ENCODE peak calls at places on chromosomes 5 and 9, in four cellular contexts. M is ovary, F is stomach, W is upper lobe of left lung. G is an unnamed sample. For H3K27me3, the result is how much of the 10 kb centered on the place peaks cover.

GRCh38 chr5:42064821-42065220 is 139.7 kb downstream of the FBXO4 start:
- DNase-seq in M (no peak), W (no peak), F (no peak), G (no peak)

GRCh38 chr5:175387144-175387543 is 56.8 kb downstream of the DRD1 start:
- DNase-seq in M (no peak), W (no peak), F (no peak), G (peak)

GRCh38 chr5:159698322-159698721 is 218.0 kb upstream of the ADRA1B start:
- DNase-seq in F (no peak), W (no peak), M (no peak), G (no peak)

GRCh38 chr5:132369012-132369470 is 469 bp upstream of the SLC22A5 start:
- DNase-seq in M (no peak), W (no peak), F (no peak), G (no peak)

GRCh38 chr5:173567548-173567947 is 48.9 kb downstream of the BOD1 start:
- DNase-seq in M (no peak), W (no peak), F (no peak), G (no peak)

GRCh38 chr5:16726538-16726946 is 109.7 kb upstream of the RETREG1 start:
- DNase-seq in F (no peak), W (no peak), M (no peak), G (no peak)

GRCh38 chr5:83701886-83702285 is 18.8 kb downstream of the HAPLN1 start:
- DNase-seq in F (no peak), M (no peak), W (no peak), G (no peak)

GRCh38 chr5:15425802-15426201 is 74.2 kb upstream of the FBXL7 start:
- DNase-seq in F (no peak), M (no peak), W (no peak), G (no peak)

GRCh38 chr9:107975426-107976010 is 485.9 kb upstream of the KLF4 start:
- DNase-seq in W (no peak), M (no peak), F (no peak), G (no peak)

GRCh38 chr5:67299317-67299716 is 102.7 kb upstream of the CD180 start:
- DNase-seq in F (no peak), M (no peak), W (no peak), G (no peak)

GRCh38 chr9:116550728-116551436 is 136.2 kb upstream of the TRIM32 start:
- DNase-seq in M (no peak), F (no peak), W (no peak), G (peak)

GRCh38 chr5:673837-674629 is 19.1 kb downstream of the TPPP start:
- DNase-seq in F (no peak), M (no peak), W (peak), G (no peak)

GRCh38 chr5:55517804-55518203 is 17.0 kb downstream of the PLPP1 start:
- DNase-seq in F (no peak), M (no peak), W (no peak), G (peak)

GRCh38 chr5:152116926-152117325 is 192.3 kb upstream of the GLRA1 start:
- DNase-seq in F (no peak), W (no peak), M (no peak), G (no peak)

GRCh38 chr9:110006657-110007056 is 201.3 kb downstream of the C9orf152 start:
- DNase-seq in F (no peak), W (no peak), M (no peak), G (no peak)

GRCh38 chr5:172498431-172499129 is 44.3 kb upstream of the SH3PXD2B start:
- DNase-seq in F (no peak), W (no peak), M (peak), G (peak)

GRCh38 chr5:53035868-53036381 is 46.8 kb downstream of the ITGA2 start:
- DNase-seq in F (no peak), M (no peak), W (no peak), G (no peak)

GRCh38 chr9:19992556-19992955 is 203.7 kb upstream of the SLC24A2 start:
- DNase-seq in F (no peak), W (no peak), M (no peak), G (no peak)

GRCh38 chr9:33139421-33140228 is 27.5 kb downstream of the B4GALT1 start:
- DNase-seq in M (peak), W (peak), F (peak), G (no peak)

GRCh38 chr5:163596536-163596935 is 91.1 kb downstream of the MAT2B start:
- DNase-seq in F (no peak), M (no peak), W (no peak), G (no peak)

GRCh38 chr5:93578179-93578812 is 2.7 kb downstream of the NR2F1-AS1 start:
- DNase-seq in M (no peak), W (peak), F (no peak), G (no peak)

GRCh38 chr9:137988051-137988450 is 110.5 kb downstream of the CACNA1B start:
- DNase-seq in F (peak), M (no peak), W (no peak), G (no peak)

GRCh38 chr9:86282979-86283535 is 719 bp upstream of the ISCA1 start:
- DNase-seq in F (no peak), W (no peak), M (no peak), G (no peak)

GRCh38 chr5:140111859-140112551 is 1.9 kb upstream of the PURA start:
- DNase-seq in F (no peak), W (no peak), M (no peak), G (no peak)

GRCh38 chr9:86082870-86083269 is 16.5 kb downstream of the GOLM1 start:
- DNase-seq in M (no peak), W (no peak), F (no peak), G (no peak)

GRCh38 chr5:181167814-181168488 is 20.6 kb downstream of the OR2V2 start:
- DNase-seq in F (no peak), M (no peak), W (no peak), G (no peak)

GRCh38 chr9:136381966-136382513 is 8.6 kb upstream of the CARD9 start:
- DNase-seq in F (no peak), W (peak), M (no peak), G (no peak)

GRCh38 chr5:146751781-146752401 is 126.7 kb downstream of the PPP2R2B start:
- DNase-seq in W (no peak), M (no peak), F (peak), G (no peak)

GRCh38 chr5:157252741-157253465 is 13.0 kb upstream of the CYFIP2 start:
- DNase-seq in W (peak), F (no peak), M (no peak), G (peak)

GRCh38 chr5:111829701-111830100 is 72.7 kb upstream of the NREP start:
- DNase-seq in W (no peak), M (no peak), F (no peak), G (no peak)

GRCh38 chr9:14908221-14909206 is 1.7 kb downstream of the FREM1 start:
- DNase-seq in W (no peak), M (no peak), F (no peak), G (no peak)

GRCh38 chr5:2257326-2258244 is 374.9 kb upstream of the IRX4 start:
- DNase-seq in F (no peak), W (peak), M (no peak), G (no peak)

GRCh38 chr5:82405166-82405565 is 127.0 kb upstream of the RPS23 start:
- DNase-seq in F (no peak), W (no peak), M (no peak), G (no peak)

GRCh38 chr9:116566677-116567488 is 120.2 kb upstream of the TRIM32 start:
- DNase-seq in F (peak), M (no peak), W (no peak), G (no peak)

GRCh38 chr9:101513351-101513750 is 20.3 kb upstream of the RNF20 start:
- DNase-seq in F (no peak), M (no peak), W (no peak), G (no peak)

GRCh38 chr5:161105563-161105962 is 253.6 kb upstream of the ATP10B start:
- DNase-seq in W (no peak), M (no peak), F (no peak), G (no peak)

GRCh38 chr5:169280286-169280685 is 20.7 kb downstream of the SLIT3 start:
- DNase-seq in F (no peak), M (no peak), W (no peak), G (no peak)

GRCh38 chr5:19547640-19548039 is 440.4 kb downstream of the CDH18 start:
- DNase-seq in M (no peak), F (no peak), W (no peak), G (no peak)

GRCh38 chr5:73305386-73305785 is 132.4 kb downstream of the TMEM174 start:
- DNase-seq in M (no peak), W (no peak), F (no peak), G (no peak)
- H3K27me3 ChIP-seq in M (under half), W (under half), F (half or more), G (under half)

DNA sequence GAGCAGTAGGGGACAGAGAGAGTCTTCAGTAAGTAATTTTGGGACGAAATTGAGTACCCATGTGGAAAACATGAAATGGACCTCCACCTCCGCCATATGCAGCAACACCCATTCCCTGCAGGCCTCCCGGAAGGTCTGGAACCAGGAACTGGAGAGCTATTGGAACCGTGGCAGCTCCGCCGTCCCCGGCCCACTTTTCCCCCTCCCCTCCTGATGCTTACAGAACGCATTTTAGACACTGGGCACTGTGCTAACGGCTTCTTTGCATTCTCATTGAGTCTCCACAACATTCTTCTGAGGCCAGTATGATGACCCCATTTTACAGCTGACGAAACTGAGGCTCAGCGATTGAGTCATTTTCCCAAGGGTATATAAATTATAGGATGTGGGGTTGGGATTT is 20.4 kb upstream of the ZBTB43 start:
- DNase-seq in F (no peak), W (no peak), M (no peak), G (no peak)
- TF ChIP-seq EP300 in F (no peak), W (no peak), M (no peak), G (no peak)

GRCh38 chr9:129703121-129703520 is 37.7 kb downstream of the PRRX2 start:
- DNase-seq in M (no peak), W (no peak), F (no peak), G (no peak)
- H3K27me3 ChIP-seq in M (under half), W (under half), F (under half), G (under half)

GRCh38 chr9:129641751-129642585 is at the start of gene ASB6:
- DNase-seq in M (peak), F (peak), W (peak), G (peak)
- TF ChIP-seq EP300 in M (no peak), F (peak), W (no peak), G (no peak)

DNA sequence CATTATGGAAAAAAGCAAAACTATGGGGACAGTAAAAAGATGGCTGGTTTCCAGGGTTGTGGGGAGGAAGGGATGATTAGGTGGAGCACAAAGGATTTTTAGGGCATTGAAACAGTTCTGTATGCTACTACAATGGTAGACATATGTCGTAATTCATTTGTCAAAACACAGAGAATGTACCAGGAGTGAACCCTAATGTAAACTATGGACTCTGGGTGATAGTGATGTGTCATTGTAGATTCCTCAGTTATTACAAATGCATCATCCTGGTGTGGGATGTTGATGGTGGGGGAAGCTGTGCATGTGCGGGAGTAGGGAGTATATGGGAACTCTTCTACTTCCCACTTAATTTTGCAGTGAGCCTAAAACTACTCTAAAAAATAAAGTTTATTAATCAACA is 135.0 kb upstream of the GABRP start:
- DNase-seq in M (no peak), W (no peak), F (no peak), G (no peak)
- H3K27me3 ChIP-seq in M (under half), W (under half), F (under half), G (under half)

DNA sequence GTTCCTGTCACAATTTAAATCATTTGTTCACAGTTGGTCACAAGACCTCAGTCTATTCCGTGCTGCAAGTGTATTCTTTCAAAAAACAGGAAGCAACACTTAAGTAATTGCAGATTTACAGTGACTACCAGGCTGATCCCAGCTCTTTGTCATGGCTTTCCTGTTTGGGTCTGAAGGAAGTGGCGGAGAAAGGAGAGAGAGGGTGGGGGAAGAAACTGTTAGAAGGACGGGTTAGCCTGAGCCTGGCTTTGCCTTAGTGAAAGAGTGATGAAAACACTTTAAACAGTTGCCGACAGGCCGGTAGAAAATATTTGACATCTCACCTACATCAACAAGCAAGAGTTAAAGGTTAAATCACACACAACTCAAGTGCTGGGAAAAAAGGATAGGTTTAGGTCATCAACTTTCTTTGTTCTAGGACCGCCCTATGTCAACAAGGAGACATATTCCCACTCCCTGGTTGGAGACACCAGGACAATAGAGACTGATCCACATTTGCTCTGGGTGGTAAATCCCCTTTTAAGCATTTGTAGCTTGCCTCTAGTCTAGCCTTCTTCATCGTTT is 102.2 kb upstream of the DAB2 start:
- DNase-seq in F (no peak), W (no peak), M (no peak), G (no peak)
- TF ChIP-seq EP300 in F (no peak), W (no peak), M (no peak), G (no peak)

GRCh38 chr5:57582578-57583070 is 100.0 kb upstream of the ACTBL2 start:
- DNase-seq in W (no peak), F (no peak), M (no peak), G (no peak)
- H3K27me3 ChIP-seq in W (under half), F (under half), M (under half), G (under half)

GRCh38 chr5:137891849-137892248 is 2.6 kb downstream of the PKD2L2 start:
- DNase-seq in F (no peak), W (no peak), M (no peak), G (no peak)

GRCh38 chr5:137887831-137888230 is 1.4 kb upstream of the PKD2L2 start:
- DNase-seq in W (no peak), F (no peak), M (no peak), G (no peak)

GRCh38 chr5:137888489-137888874 is 775 bp upstream of the PKD2L2 start:
- DNase-seq in W (no peak), M (no peak), F (no peak), G (no peak)

GRCh38 chr5:137890850-137891249 is 1.6 kb downstream of the PKD2L2 start:
- DNase-seq in M (no peak), W (no peak), F (no peak), G (no peak)

GRCh38 chr5:137888875-137889759 is at the start of gene PKD2L2:
- DNase-seq in W (peak), F (peak), M (peak), G (no peak)
- TF ChIP-seq EP300 in W (no peak), F (no peak), M (no peak), G (no peak)

GRCh38 chr9:132592451-132592850 is 10.0 kb downstream of the BARHL1 start:
- DNase-seq in M (no peak), W (no peak), F (no peak), G (no peak)
- H3K27me3 ChIP-seq in M (under half), W (under half), F (half or more), G (half or more)

DNA sequence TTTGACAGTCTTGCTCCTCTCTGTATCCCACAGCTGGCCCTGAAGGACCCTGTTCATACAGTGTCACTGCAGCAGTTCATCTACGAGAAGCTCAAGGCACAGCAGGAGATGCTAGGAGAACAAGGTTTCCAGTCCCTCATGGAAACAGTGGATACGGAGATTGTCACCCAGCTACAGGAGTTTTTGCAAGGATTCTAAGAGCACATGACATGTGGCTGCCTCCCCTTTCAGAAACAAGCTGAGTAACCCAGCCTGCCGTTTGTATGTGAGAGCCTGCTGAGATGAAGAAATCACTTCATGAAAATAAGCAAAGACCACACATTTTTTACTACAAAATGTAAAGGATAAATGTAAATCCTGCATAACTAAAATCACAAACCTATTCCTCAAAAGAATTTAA is 48.5 kb downstream of the LRRC70 start:
- DNase-seq in M (no peak), F (no peak), W (no peak), G (no peak)
- TF ChIP-seq EP300 in M (no peak), F (no peak), W (no peak), G (no peak)

G was measured in esophagus muscularis mucosa.